ENCODE peak calls at places on chromosome 11, in eight cellular contexts. L is bronchial epithelial cell, I is brain microvascular endothelial cell, U is kidney epithelial cell, T is body of pancreas, Q is heart right ventricle, K is left ventricle myocardium inferior, M is dorsolateral prefrontal cortex. O is an unnamed sample.

GRCh38 chr11:96187779-96188624 is 155.0 kb downstream of the MAML2 start:
- DNase-seq in U (peak), T (no peak), I (peak), K (peak), M (no peak), Q (peak), L (peak), O (no peak)

GRCh38 chr11:90836031-90836430 is 613.2 kb upstream of the CHORDC1 start:
- DNase-seq in K (no peak), U (no peak), Q (no peak), L (no peak), T (no peak), M (no peak), I (no peak), O (no peak)

GRCh38 chr11:22634897-22635629 is 9.4 kb upstream of the FANCF start:
- DNase-seq in U (peak), Q (no peak), L (peak), K (no peak), T (peak), I (peak), M (no peak), O (no peak)

GRCh38 chr11:47348859-47349258 is 3.6 kb downstream of the MYBPC3 start:
- DNase-seq in M (no peak), K (no peak), Q (no peak), U (no peak), I (peak), T (no peak), L (no peak), O (peak)

GRCh38 chr11:69516526-69516925 is 35.1 kb downstream of the LINC01488 start:
- DNase-seq in U (no peak), T (no peak), I (no peak), L (no peak), M (no peak), Q (no peak), K (no peak), O (no peak)

GRCh38 chr11:134945993-134946392 is 534.0 kb upstream of the B3GAT1 start:
- DNase-seq in Q (no peak), K (no peak), T (no peak), I (no peak), M (no peak), U (no peak), L (peak), O (no peak)

GRCh38 chr11:2204361-2205213 is 33.0 kb upstream of the TH start:
- DNase-seq in M (peak), L (no peak), T (peak), K (peak), Q (no peak), I (no peak), U (no peak), O (no peak)

GRCh38 chr11:122322369-122322768 is 206.4 kb upstream of the BLID start:
- DNase-seq in L (no peak), K (no peak), Q (no peak), I (no peak), T (no peak), U (no peak), M (no peak), O (no peak)

GRCh38 chr11:87351671-87352070 is 313.9 kb downstream of the TMEM135 start:
- DNase-seq in Q (no peak), K (no peak), I (no peak), U (no peak), T (no peak), L (peak), M (no peak), O (no peak)

GRCh38 chr11:60647087-60647486 is 52.3 kb upstream of the MS4A8 start:
- DNase-seq in U (no peak), K (no peak), T (no peak), M (no peak), I (no peak), Q (no peak), L (no peak), O (no peak)

GRCh38 chr11:109317726-109318125 is 104.3 kb upstream of the C11orf87 start:
- DNase-seq in K (no peak), U (no peak), M (no peak), L (peak), Q (no peak), T (no peak), I (no peak), O (no peak)
- H3K4me3 ChIP-seq in K (no peak), U (no peak), M (no peak), L (no peak), Q (no peak), T (no peak), I (no peak), O (no peak)

GRCh38 chr11:68044145-68044813 is 5.5 kb downstream of the TCIRG1 start:
- DNase-seq in L (no peak), K (no peak), T (peak), U (no peak), M (no peak), I (no peak), Q (no peak), O (no peak)
- TF ChIP-seq CTCF in L (no peak), K (no peak), T (no peak), U (no peak), M (no peak), I (peak), Q (no peak), O (peak)

DNA sequence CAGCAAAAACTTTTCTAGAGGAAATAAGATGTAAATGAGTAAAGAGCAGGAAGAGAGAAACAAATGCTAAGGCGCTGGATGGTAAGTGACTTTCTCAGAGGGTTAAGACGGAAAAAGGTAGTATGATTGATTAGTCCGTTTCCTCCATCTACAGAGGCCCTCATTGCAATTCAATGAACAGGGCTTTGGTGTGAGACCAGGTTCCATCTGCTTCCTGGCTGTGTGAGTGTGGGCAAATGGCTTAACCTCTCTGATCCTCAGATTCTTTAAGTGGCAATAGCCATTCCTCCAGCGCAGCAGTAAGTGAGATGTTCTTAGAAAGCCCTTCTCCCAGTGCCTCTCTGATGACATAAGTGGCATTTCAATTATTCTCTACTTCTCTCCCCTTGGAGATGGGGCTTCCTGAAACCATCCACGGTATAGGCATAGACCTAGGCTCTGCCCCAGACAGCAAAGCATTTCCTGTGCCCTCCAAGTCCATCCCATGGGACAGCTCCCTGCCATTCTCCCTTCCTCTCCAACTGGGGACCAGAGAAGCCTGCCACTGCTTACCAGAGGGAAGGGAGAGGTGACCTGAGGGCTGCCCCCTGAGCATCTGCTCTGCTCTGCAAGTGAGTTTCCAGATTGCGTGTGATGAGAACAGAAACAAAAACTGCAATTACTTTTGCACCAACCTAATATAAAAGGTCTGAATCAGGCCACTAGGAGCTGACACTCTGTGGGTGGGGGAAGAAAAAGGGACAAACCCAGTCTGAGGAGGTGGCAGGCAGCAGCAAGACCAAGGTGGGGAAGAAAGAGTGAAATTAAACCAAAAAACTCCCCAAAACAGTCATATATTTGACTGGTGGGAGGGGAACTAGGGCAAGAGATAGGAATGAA is 12.7 kb upstream of the CD44 start:
- DNase-seq in U (no peak), T (no peak), Q (no peak), I (no peak), K (no peak), L (no peak), M (no peak), O (no peak)
- H3K4me3 ChIP-seq in U (no peak), T (no peak), Q (no peak), I (no peak), K (no peak), L (no peak), M (no peak), O (no peak)

GRCh38 chr11:94910281-94910680 is 63.1 kb downstream of the CWC15 start:
- DNase-seq in T (no peak), U (no peak), L (no peak), I (no peak), K (no peak), Q (no peak), M (no peak), O (no peak)

GRCh38 chr11:94909371-94909820 is 64.0 kb downstream of the CWC15 start:
- DNase-seq in T (no peak), M (no peak), U (no peak), K (no peak), L (no peak), Q (no peak), I (peak), O (no peak)

GRCh38 chr11:94912806-94913205 is 60.5 kb downstream of the CWC15 start:
- DNase-seq in T (no peak), M (no peak), K (no peak), L (no peak), I (no peak), U (no peak), Q (no peak), O (no peak)

GRCh38 chr11:94910779-94911178 is 62.6 kb downstream of the CWC15 start:
- DNase-seq in L (no peak), T (no peak), M (no peak), U (no peak), I (no peak), Q (no peak), K (no peak), O (no peak)
- TF ChIP-seq CTCF in L (no peak), T (no peak), M (no peak), U (no peak), I (no peak), Q (no peak), K (no peak), O (no peak)

GRCh38 chr11:7577226-7577882 is 63.6 kb downstream of the PPFIBP2 start:
- DNase-seq in K (peak), T (no peak), L (no peak), I (no peak), Q (peak), M (peak), U (no peak), O (no peak)

GRCh38 chr11:7576671-7577225 is 62.9 kb downstream of the PPFIBP2 start:
- DNase-seq in M (no peak), Q (peak), U (no peak), I (no peak), T (no peak), K (peak), L (no peak), O (no peak)

GRCh38 chr11:7574491-7575129 is 60.8 kb downstream of the PPFIBP2 start:
- DNase-seq in U (no peak), I (no peak), Q (no peak), K (no peak), M (no peak), T (no peak), L (no peak), O (no peak)

GRCh38 chr11:7577883-7578242 is 64.1 kb downstream of the PPFIBP2 start:
- DNase-seq in T (no peak), M (no peak), L (peak), Q (no peak), K (no peak), U (no peak), I (peak), O (no peak)

DNA sequence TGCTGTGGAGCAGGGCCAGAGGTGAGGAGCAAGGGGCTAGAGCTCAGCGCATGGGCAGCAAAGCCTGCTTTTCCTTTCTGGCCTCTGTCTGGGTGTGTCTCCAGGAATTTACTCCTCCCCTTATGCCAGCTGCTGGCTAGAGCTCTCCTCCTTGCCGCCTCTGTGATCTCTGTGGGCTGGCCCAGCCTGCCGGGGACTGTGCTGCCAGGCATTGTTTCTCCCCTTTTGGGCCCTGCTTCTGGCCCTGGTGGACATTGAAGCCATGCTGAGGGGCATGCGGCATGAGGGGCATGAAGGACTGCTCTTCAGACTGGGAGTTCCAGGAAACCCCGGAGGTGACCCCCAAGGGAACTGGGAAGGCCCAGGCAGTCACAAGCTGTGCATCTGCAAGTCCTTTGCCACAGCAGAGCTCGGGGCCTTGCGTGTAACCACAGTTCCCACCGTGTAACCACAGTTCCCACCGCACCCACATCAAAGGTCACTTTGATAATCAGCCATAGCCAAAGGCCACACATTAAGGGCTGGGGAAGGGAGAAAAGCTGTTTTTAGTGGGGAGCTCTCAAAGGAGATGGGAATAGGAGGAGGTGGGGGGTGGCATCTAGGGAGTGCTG is 62.1 kb downstream of the PPFIBP2 start:
- DNase-seq in L (peak), T (peak), K (no peak), I (no peak), U (no peak), M (no peak), Q (no peak), O (no peak)
- H3K4me3 ChIP-seq in L (no peak), T (no peak), K (peak), I (no peak), U (no peak), M (no peak), Q (no peak), O (no peak)